ENCODE peak calls at places on chromosomes 12 and 14, in six cellular contexts. W is lower leg skin; P is body of pancreas; G is CD8-positive, alpha-beta T cell; I is ovary; L is astrocyte. K is an unnamed sample.
A peak's percentile ranks its signal among the peaks of the same experiment; 100 is the strongest.

GRCh38 chr14:31897581-31898186 is 179.4 kb upstream of the ARHGAP5 start:
- DNase-seq in I (no peak), P (no peak), L (no peak), G (no peak), W (no peak), K (no peak)

GRCh38 chr12:120342567-120343537 is 15.3 kb upstream of the PLA2G1B start:
- DNase-seq in I (no peak), G (no peak), L (no peak), W (no peak), P (no peak), K (no peak)

GRCh38 chr12:92136883-92137582 is 8.6 kb downstream of the BTG1 start:
- DNase-seq in G (no peak), P (no peak), W (no peak), L (peak; percentile 87), I (no peak), K (no peak)

GRCh38 chr12:46373303-46374182 is 970 bp upstream of the SLC38A2 start:
- DNase-seq in L (no peak), G (peak; percentile 21), W (peak; percentile 53), P (peak; percentile 52), I (peak; percentile 68), K (peak; percentile 46)

GRCh38 chr12:93803408-93803807 is 126.2 kb downstream of the CRADD start:
- DNase-seq in P (no peak), W (no peak), I (no peak), G (no peak), L (peak; percentile 87), K (no peak)

GRCh38 chr12:124629799-124630198 is 62.4 kb upstream of the NCOR2 start:
- DNase-seq in L (peak; percentile 66), P (no peak), W (no peak), G (no peak), I (no peak), K (no peak)

GRCh38 chr14:64238049-64238448 is 56.1 kb downstream of the ESR2 start:
- DNase-seq in L (no peak), G (no peak), I (no peak), W (no peak), P (no peak), K (no peak)

GRCh38 chr12:120439646-120440247 is 1.8 kb downstream of the COX6A1 start:
- DNase-seq in P (peak; percentile 66), W (no peak), I (peak; percentile 20), L (peak; percentile 25), G (peak; percentile 68), K (peak; percentile 52)

GRCh38 chr14:68824517-68825347 is 31.9 kb upstream of the ZFP36L1 start:
- DNase-seq in I (peak; percentile 81), W (peak; percentile 69), P (peak; percentile 90), L (no peak), G (no peak), K (no peak)

DNA sequence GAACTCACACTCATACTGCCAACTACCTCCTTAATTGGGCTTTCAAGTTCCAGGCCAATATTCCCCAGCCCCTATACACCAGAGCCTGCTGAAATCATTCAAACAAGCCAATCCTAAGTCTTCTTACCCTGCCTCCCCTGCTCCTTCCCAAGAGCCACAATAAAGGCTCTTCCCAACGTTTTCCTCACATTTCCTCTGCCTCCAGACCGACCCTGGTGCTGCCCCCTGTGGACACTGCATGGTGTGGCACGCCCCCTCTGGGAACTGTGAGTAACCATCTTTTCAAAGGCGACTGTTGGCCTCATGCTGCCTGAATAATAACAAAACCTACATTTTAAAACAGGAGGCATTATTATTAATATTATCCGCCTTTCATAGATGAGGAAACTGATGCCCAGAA is 111.6 kb upstream of the NOS1 start:
- DNase-seq in G (no peak), L (no peak), P (no peak), I (no peak), W (no peak), K (no peak)
- TF ChIP-seq CTCF in G (no peak), L (peak; percentile 18), P (peak; percentile 34), I (no peak), W (no peak), K (no peak)

DNA sequence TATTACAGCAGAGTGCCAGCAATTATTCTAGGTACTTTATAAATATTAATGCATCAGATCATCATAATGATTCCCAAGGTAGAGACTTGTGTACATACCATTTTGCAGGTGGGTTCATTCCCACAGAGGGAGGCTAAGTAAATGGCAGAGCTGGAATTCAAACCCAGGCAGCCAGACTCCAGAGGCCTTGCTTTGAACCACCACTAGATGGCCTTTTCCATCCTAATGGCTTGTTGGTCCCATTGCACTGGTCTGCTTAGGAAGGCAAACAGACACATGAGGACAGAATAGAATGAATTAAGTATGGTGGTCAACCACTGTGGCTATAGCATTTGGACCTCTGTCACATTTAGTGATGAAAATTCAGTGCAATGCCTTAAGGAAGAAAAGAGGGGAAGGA is 158.7 kb downstream of the METTL25 start:
- DNase-seq in W (no peak), P (peak; percentile 11), L (no peak), G (no peak), I (no peak), K (no peak)
- TF ChIP-seq CTCF in W (no peak), P (no peak), L (peak; percentile 17), G (no peak), I (no peak), K (peak; percentile 38)

GRCh38 chr14:54643696-54644176 is 76.8 kb downstream of the SAMD4A start:
- DNase-seq in P (no peak), W (no peak), L (no peak), I (no peak), G (no peak), K (no peak)

GRCh38 chr14:54640480-54640879 is 73.6 kb downstream of the SAMD4A start:
- DNase-seq in G (no peak), W (no peak), P (no peak), L (no peak), I (no peak), K (no peak)

GRCh38 chr14:54646576-54647130 is 79.7 kb downstream of the SAMD4A start:
- DNase-seq in L (no peak), I (no peak), P (no peak), G (no peak), W (no peak), K (no peak)

GRCh38 chr14:54642121-54642520 is 75.2 kb downstream of the SAMD4A start:
- DNase-seq in G (no peak), I (no peak), P (no peak), W (no peak), L (no peak), K (no peak)

GRCh38 chr14:54642950-54643695 is 76.2 kb downstream of the SAMD4A start:
- DNase-seq in L (peak; percentile 80), W (no peak), G (no peak), I (no peak), P (no peak), K (no peak)
- TF ChIP-seq CTCF in L (peak; percentile 19), W (no peak), G (no peak), I (no peak), P (no peak), K (peak; percentile 34)

DNA sequence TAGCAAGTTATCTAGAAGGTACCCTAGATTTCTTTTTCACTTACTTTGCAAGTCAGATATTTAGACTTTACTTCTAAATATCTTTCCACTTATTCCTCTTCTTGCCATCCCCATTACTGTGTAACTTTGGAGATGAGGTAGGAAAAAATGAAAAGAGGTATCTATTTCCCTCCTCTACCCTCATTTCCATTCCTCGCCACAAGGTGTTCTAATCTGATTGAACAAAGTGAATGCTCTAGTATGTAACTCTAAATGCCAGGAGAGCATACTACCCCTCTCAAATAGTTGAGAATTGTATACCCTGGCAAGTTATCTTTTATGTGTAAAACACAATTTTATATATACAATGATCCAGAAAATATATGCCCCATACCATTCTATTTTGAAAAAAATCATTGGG is 1.7 kb upstream of the LDHB start:
- DNase-seq in W (no peak), G (no peak), I (no peak), P (no peak), L (no peak), K (no peak)
- TF ChIP-seq CTCF in W (no peak), G (peak; percentile 47), I (no peak), P (no peak), L (no peak), K (no peak)

GRCh38 chr12:111064982-111065381 is 144.6 kb upstream of the MYL2 start:
- DNase-seq in P (no peak), L (no peak), I (no peak), W (no peak), G (no peak), K (no peak)
- TF ChIP-seq CTCF in P (no peak), L (no peak), I (no peak), W (no peak), G (no peak), K (no peak)

GRCh38 chr12:108101605-108102175 is 27.4 kb upstream of the WSCD2 start:
- DNase-seq in P (no peak), I (no peak), L (no peak), W (no peak), G (no peak), K (no peak)

GRCh38 chr12:108098374-108098773 is 30.7 kb upstream of the WSCD2 start:
- DNase-seq in L (no peak), W (no peak), I (no peak), G (no peak), P (no peak), K (no peak)

GRCh38 chr12:108099778-108100177 is 29.3 kb upstream of the WSCD2 start:
- DNase-seq in G (no peak), P (no peak), L (no peak), I (no peak), W (peak; percentile 24), K (no peak)

GRCh38 chr12:108097160-108097911 is 31.8 kb upstream of the WSCD2 start:
- DNase-seq in I (no peak), L (no peak), P (no peak), W (peak; percentile 65), G (no peak), K (no peak)

DNA sequence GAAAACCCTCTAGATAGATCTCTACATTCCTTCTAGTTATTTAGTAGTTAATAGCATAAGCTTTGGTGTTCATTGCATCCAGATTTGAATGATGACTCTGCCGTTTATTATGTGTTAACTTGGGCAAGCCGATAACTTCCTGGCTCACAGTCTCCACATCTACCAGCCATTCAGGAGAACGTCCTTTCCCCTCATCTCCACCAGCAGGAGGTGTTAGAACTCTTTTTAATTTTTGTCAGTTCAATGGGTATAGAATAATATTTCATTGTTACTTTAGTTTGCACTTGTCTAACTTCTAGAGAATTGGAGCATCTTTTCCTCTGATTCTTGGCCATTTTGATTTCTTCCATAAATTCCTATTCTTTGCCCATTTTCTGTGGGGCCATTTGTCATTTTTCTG is 30.0 kb upstream of the WSCD2 start:
- DNase-seq in G (no peak), L (no peak), I (no peak), P (no peak), W (no peak), K (no peak)
- TF ChIP-seq CTCF in G (no peak), L (no peak), I (no peak), P (no peak), W (no peak), K (no peak)